ENCODE peak calls at places on chromosomes 16 and 17, in six cellular contexts. L, O, E, Z, J and W are unnamed samples.

GRCh38 chr16:56781565-56781964 is 51.6 kb downstream of the NUP93 start:
- DNase-seq in O (no peak), E (no peak), L (no peak), Z (no peak), J (no peak), W (peak; percentile 18)

GRCh38 chr17:2050871-2051387 is 4.0 kb upstream of the HIC1 start:
- DNase-seq in L (no peak), O (no peak), Z (peak; percentile 41), J (no peak), E (peak; percentile 36), W (peak; percentile 61)

GRCh38 chr17:16911141-16911937 is 60.6 kb downstream of the TNFRSF13B start:
- DNase-seq in Z (no peak), J (no peak), O (peak; percentile 34), E (no peak), L (no peak), W (peak; percentile 25)

GRCh38 chr16:50900391-50900942 is 158.6 kb downstream of the CYLD start:
- DNase-seq in O (no peak), L (no peak), E (no peak), Z (no peak), J (no peak), W (no peak)

GRCh38 chr17:79670537-79671386 is 59.9 kb upstream of the RBFOX3 start:
- DNase-seq in Z (peak; percentile 82), J (no peak), O (no peak), L (no peak), E (no peak), W (no peak)

GRCh38 chr17:46964315-46965265 is 14.5 kb downstream of the RPRML start:
- DNase-seq in Z (no peak), O (no peak), E (no peak), J (no peak), L (no peak), W (no peak)

GRCh38 chr17:29855686-29856085 is 74.3 kb downstream of the SSH2 start:
- DNase-seq in L (peak; percentile 26), J (no peak), O (no peak), E (no peak), Z (no peak), W (peak; percentile 41)

GRCh38 chr17:63082273-63082861 is 116.3 kb downstream of the TANC2 start:
- DNase-seq in Z (no peak), J (no peak), O (no peak), E (no peak), L (peak; percentile 53), W (peak; percentile 59)

GRCh38 chr17:1532836-1533602 is 16.6 kb upstream of the INPP5K start:
- DNase-seq in Z (no peak), J (no peak), L (no peak), E (peak; percentile 44), O (no peak), W (no peak)

GRCh38 chr16:30186444-30186781 is 3.0 kb downstream of the CORO1A start:
- DNase-seq in Z (no peak), L (no peak), J (no peak), O (no peak), E (no peak), W (no peak)

GRCh38 chr16:81632392-81633146 is 146.5 kb upstream of the PLCG2 start:
- DNase-seq in Z (no peak), L (no peak), O (peak; percentile 70), E (peak; percentile 85), J (no peak), W (peak; percentile 94)